ENCODE peak calls at places on chromosomes 5 and 9, in six cellular contexts. W is Panc1, Q is MM.1S, X is kidney epithelial cell, C is fibroblast of villous mesenchyme, M is prostate gland. D is an unnamed sample.

GRCh38 chr5:98940586-98940985 is 11.8 kb upstream of the CHD1 start:
- DNase-seq in X (no peak), M (no peak), W (no peak), Q (no peak), C (peak), D (no peak)

GRCh38 chr9:122318284-122318683 is 52.5 kb upstream of the PTGS1 start:
- DNase-seq in M (no peak), X (no peak), Q (no peak), C (no peak), W (no peak), D (no peak)

GRCh38 chr9:80932181-80932580 is 757.2 kb downstream of the TLE1 start:
- DNase-seq in Q (no peak), W (no peak), C (no peak), X (no peak), M (no peak), D (no peak)

GRCh38 chr5:107118184-107118902 is 552.4 kb downstream of the EFNA5 start:
- DNase-seq in W (no peak), X (no peak), M (no peak), C (no peak), Q (no peak), D (no peak)

GRCh38 chr5:149282966-149283332 is 11.3 kb downstream of the AFAP1L1 start:
- DNase-seq in C (no peak), X (no peak), W (no peak), M (no peak), Q (no peak), D (no peak)

GRCh38 chr5:83922699-83923098 is 202.0 kb upstream of the HAPLN1 start:
- DNase-seq in Q (no peak), C (no peak), M (no peak), X (no peak), W (no peak), D (no peak)

GRCh38 chr5:88251048-88251711 is 17.5 kb downstream of the TMEM161B start:
- DNase-seq in W (no peak), Q (no peak), X (peak), C (peak), M (no peak), D (no peak)

GRCh38 chr5:93909356-93909755 is 168.0 kb upstream of the POU5F2 start:
- DNase-seq in M (no peak), C (no peak), Q (no peak), X (no peak), W (no peak), D (peak)

GRCh38 chr9:93649610-93650261 is 73.4 kb downstream of the PHF2 start:
- DNase-seq in X (no peak), Q (no peak), M (no peak), C (no peak), W (no peak), D (no peak)

GRCh38 chr5:34790087-34790486 is 48.9 kb upstream of the TTC23L start:
- DNase-seq in C (no peak), M (no peak), Q (no peak), X (no peak), W (no peak), D (no peak)

GRCh38 chr5:135718151-135718550 is 116.3 kb upstream of the SLC25A48 start:
- DNase-seq in Q (no peak), C (peak), X (peak), W (no peak), M (no peak), D (no peak)

GRCh38 chr5:87241555-87241954 is 26.1 kb upstream of the RASA1 start:
- DNase-seq in X (no peak), C (no peak), W (no peak), Q (no peak), M (no peak), D (no peak)

GRCh38 chr9:36971935-36972488 is 62.1 kb downstream of the PAX5 start:
- DNase-seq in M (no peak), Q (no peak), W (no peak), X (no peak), C (no peak), D (no peak)

GRCh38 chr5:128597151-128597550 is 59.1 kb upstream of the FBN2 start:
- DNase-seq in M (no peak), Q (no peak), C (no peak), X (peak), W (no peak), D (no peak)

DNA sequence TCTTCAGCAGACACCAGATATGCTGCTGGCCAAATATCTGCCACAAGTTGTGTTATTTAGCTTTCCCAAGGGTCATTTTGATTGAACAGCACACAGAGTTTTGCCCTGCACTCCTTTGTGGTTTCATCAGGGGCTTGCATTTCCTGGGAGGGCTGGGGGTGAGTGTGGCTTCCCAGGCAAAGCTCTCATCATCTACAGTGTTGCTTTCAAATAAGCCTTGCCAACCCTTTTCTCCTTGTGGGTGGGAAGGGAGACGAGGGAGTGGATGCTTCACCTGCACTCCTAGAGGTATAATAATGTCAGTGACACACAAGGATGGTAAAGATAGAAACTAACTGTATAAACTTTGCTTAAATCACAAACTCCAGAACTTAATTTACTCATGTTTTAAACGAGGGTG is 107.0 kb downstream of the MARCHF11 start:
- DNase-seq in C (no peak), X (no peak), W (no peak), Q (no peak), M (no peak), D (no peak)
- H3K4me3 ChIP-seq in C (no peak), X (no peak), W (no peak), Q (no peak), M (no peak), D (no peak)

DNA sequence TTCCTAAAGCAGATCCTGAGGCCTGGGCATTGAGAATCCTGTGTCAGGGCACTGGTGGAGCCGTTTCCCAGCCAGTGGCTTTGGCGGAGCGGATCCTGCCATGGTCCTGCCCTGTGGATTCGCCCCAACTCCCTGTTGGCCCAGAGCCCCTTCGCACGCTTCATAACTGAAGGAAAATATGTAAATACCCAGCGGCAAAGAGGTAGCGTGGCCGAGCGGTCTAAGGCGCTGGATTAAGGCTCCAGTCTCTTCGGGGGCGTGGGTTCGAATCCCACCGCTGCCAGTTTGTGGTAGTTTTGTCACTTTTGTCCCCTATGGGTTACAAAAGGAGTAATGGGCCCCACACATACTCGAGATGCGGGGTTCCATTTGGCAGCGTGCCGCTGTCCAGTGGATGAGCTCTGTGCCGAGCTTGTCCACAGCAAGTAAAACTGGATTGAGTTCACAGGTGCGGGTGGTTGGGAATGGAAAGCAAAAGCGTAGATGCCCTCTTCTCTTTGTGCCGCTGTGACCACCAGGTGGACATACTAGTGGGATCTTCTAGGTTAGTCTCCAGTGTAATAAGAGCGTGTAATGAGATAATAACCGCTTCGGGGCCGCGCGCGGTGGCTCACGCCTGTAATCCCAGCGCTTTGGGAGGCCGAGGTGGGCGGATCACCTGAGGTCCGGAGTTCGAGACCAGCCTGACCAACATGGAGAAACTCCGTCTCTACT is 17.3 kb downstream of the TRIM7 start:
- DNase-seq in Q (peak), C (peak), X (no peak), M (peak), W (peak), D (no peak)
- H3K4me3 ChIP-seq in Q (peak), C (peak), X (peak), M (peak), W (peak), D (no peak)

GRCh38 chr9:3509926-3510325 is 15.9 kb downstream of the RFX3 start:
- DNase-seq in M (no peak), Q (no peak), C (peak), X (no peak), W (no peak), D (no peak)

GRCh38 chr9:3506164-3506563 is 19.6 kb downstream of the RFX3 start:
- DNase-seq in C (no peak), M (no peak), Q (no peak), W (no peak), X (no peak), D (no peak)

GRCh38 chr9:3508531-3509374 is 17.0 kb downstream of the RFX3 start:
- DNase-seq in Q (no peak), C (peak), W (no peak), X (no peak), M (peak), D (no peak)

GRCh38 chr9:3508078-3508431 is 17.7 kb downstream of the RFX3 start:
- DNase-seq in W (no peak), Q (no peak), M (no peak), X (no peak), C (no peak), D (no peak)

DNA sequence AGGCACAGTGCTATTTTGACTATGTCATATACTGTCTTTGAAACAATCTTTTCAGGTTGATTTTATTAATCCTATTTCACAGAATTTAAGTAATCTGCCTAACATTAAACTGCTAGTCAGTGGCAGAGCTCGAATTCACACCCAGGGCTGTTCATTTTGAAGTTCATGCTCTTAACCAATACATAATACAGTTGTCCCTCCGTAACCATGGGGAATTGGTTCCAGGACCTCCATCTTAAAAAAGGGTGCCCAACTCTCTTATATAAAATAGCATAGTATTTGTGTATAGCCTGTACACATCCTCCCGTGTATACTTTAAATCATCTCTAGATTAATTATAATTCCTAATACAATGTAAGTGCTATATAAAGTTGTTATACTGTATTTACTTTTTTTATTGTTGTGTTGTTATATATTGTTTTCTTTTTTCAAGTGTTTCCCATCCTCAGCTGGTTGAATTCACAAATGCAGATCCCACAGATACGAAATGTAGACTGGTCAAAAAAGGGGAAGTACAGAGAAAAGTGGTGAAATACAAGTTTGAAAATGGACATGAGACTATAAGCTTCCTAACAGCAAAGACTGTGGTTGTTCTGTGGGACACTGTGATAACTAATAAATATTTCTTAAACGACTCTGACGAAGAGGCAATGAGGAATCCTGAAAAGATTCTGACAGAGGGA is 18.3 kb downstream of the RFX3 start:
- DNase-seq in M (no peak), W (no peak), X (no peak), C (peak), Q (no peak), D (no peak)
- H3K4me3 ChIP-seq in M (no peak), W (no peak), X (no peak), C (no peak), Q (no peak), D (no peak)

GRCh38 chr5:81235287-81236072 is 2.4 kb downstream of the CKMT2 start:
- DNase-seq in M (no peak), X (no peak), C (no peak), W (no peak), Q (no peak), D (no peak)

GRCh38 chr5:81232449-81233079 is 558 bp upstream of the CKMT2 start:
- DNase-seq in X (no peak), W (no peak), Q (no peak), C (peak), M (no peak), D (no peak)

GRCh38 chr5:81234299-81234698 is 1.2 kb downstream of the CKMT2 start:
- DNase-seq in Q (no peak), W (no peak), M (no peak), X (no peak), C (no peak), D (no peak)

GRCh38 chr5:81233080-81233634 is at the start of gene CKMT2:
- DNase-seq in Q (no peak), M (peak), X (peak), W (no peak), C (peak), D (no peak)

GRCh38 chr5:81234801-81235200 is 1.7 kb downstream of the CKMT2 start:
- DNase-seq in X (no peak), C (no peak), M (no peak), Q (no peak), W (no peak), D (peak)
- H3K4me3 ChIP-seq in X (no peak), C (no peak), M (no peak), Q (no peak), W (no peak), D (no peak)

GRCh38 chr9:965497-965896 is 11.0 kb upstream of the DMRT3 start:
- DNase-seq in W (no peak), Q (no peak), X (no peak), C (no peak), M (no peak), D (no peak)

GRCh38 chr9:969310-969692 is 7.2 kb upstream of the DMRT3 start:
- DNase-seq in X (no peak), C (no peak), Q (no peak), W (no peak), M (no peak), D (no peak)

GRCh38 chr9:966936-967335 is 9.5 kb upstream of the DMRT3 start:
- DNase-seq in W (no peak), Q (no peak), M (no peak), C (no peak), X (no peak), D (no peak)

GRCh38 chr9:967851-968641 is 8.4 kb upstream of the DMRT3 start:
- DNase-seq in X (no peak), Q (no peak), W (no peak), C (no peak), M (no peak), D (no peak)

DNA sequence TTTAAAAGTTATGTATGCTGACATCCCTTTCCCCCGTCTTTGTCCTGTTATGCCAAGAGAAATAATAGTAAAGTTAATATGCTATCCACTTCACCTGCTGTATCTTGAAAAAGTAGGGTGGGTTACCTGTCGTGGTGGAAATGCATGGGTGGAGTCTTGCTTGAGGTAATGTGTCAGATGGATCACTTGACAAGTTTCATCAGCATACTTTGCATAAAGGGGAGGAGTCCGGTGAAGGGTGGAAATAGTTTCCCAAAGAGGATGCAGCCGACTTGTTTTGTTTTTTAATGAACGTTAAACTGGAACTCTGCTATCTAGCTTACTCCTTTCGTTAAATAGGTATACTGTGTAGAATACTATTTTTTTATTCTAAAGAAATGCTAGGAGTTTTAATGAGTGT is 9.0 kb upstream of the DMRT3 start:
- DNase-seq in M (no peak), C (no peak), X (no peak), Q (no peak), W (no peak), D (no peak)
- H3K4me3 ChIP-seq in M (no peak), C (no peak), X (no peak), Q (no peak), W (no peak), D (no peak)

DNA sequence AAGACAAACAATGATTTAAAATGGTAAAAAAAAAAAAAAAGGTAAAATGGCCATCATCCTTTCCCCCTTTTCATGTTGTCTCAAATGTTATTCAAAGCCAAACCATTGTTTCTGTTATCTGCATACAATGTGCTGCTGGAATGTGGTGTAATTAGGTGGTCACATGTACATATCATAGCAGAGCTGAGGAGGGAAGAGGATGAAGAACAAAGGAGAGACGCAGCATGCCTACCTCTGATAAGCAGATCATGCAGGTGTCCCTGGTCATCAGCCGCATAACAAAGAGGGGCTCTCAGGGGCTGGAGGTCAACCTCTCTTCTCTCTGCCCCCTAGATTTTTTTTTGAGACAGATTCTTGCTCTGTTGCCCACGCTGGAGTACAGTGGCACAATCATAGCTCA is 141.0 kb downstream of the CARTPT start:
- DNase-seq in X (no peak), M (no peak), W (no peak), C (no peak), Q (no peak), D (no peak)
- H3K4me3 ChIP-seq in X (no peak), M (no peak), W (no peak), C (no peak), Q (no peak), D (no peak)

D was measured in Jurkat, Clone E6-1.